ENCODE peak calls at places on chromosomes 2 and 18, in five cellular contexts. T, H, W, O and Y are unnamed samples.

GRCh38 chr18:9469700-9470099 is 5.6 kb upstream of the RALBP1 start:
- DNase-seq in T (no peak), H (no peak), W (no peak), O (no peak), Y (no peak)

GRCh38 chr2:225452677-225453076 is 53.2 kb downstream of the NYAP2 start:
- DNase-seq in T (no peak), H (no peak), W (no peak), O (no peak), Y (no peak)

GRCh38 chr2:237696471-237696870 is 69.1 kb downstream of the LRRFIP1 start:
- DNase-seq in T (no peak), H (no peak), W (peak), O (no peak), Y (no peak)

GRCh38 chr2:174914894-174915760 is 90.1 kb downstream of the CHN1 start:
- DNase-seq in T (peak), H (peak), W (no peak), O (no peak), Y (peak)

GRCh38 chr2:169968767-169969166 is 141.5 kb downstream of the UBR3 start:
- DNase-seq in T (no peak), H (no peak), W (no peak), O (no peak), Y (no peak)

GRCh38 chr2:42663828-42664227 is 95.4 kb downstream of the MTA3 start:
- DNase-seq in T (no peak), H (no peak), W (no peak), O (no peak), Y (no peak)

GRCh38 chr2:189821953-189822748 is 37.9 kb downstream of the PMS1 start:
- DNase-seq in T (no peak), H (no peak), W (no peak), O (no peak), Y (no peak)

GRCh38 chr2:47512581-47513083 is 109.7 kb downstream of the MSH2 start:
- DNase-seq in T (no peak), H (no peak), W (no peak), O (peak), Y (no peak)

GRCh38 chr2:233976690-233977294 is 59.6 kb downstream of the TRPM8 start:
- DNase-seq in T (no peak), H (no peak), W (no peak), O (peak), Y (no peak)

GRCh38 chr2:217289909-217290283 is 430.0 kb upstream of the TNP1 start:
- DNase-seq in T (no peak), H (no peak), W (no peak), O (no peak), Y (peak)

GRCh38 chr18:36078751-36079529 is 11.6 kb upstream of the RPRD1A start:
- DNase-seq in T (no peak), H (no peak), W (no peak), O (no peak), Y (no peak)

GRCh38 chr2:210452194-210452593 is 24.4 kb downstream of the LANCL1 start:
- DNase-seq in T (no peak), H (no peak), W (no peak), O (no peak), Y (no peak)

GRCh38 chr2:4588606-4589005 is 885.2 kb downstream of the DCDC2C start:
- DNase-seq in T (no peak), H (no peak), W (no peak), O (no peak), Y (no peak)

GRCh38 chr2:708667-709066 is 31.5 kb upstream of the TMEM18 start:
- DNase-seq in T (no peak), H (no peak), W (no peak), O (no peak), Y (no peak)

GRCh38 chr2:127406454-127406853 is 11.8 kb upstream of the PROC start:
- DNase-seq in T (no peak), H (no peak), W (peak), O (no peak), Y (no peak)

GRCh38 chr2:146532748-146533147 is 1312.1 kb upstream of the ACVR2A start:
- DNase-seq in T (no peak), H (no peak), W (no peak), O (no peak), Y (no peak)

GRCh38 chr2:46385786-46386577 is 88.8 kb downstream of the EPAS1 start:
- DNase-seq in T (no peak), H (no peak), W (no peak), O (no peak), Y (no peak)

GRCh38 chr2:217868911-217869334 is 133.9 kb downstream of the TNS1 start:
- DNase-seq in T (no peak), H (no peak), W (no peak), O (no peak), Y (peak)

GRCh38 chr2:68566362-68566761 is 77.0 kb upstream of the PROKR1 start:
- DNase-seq in T (no peak), H (no peak), W (no peak), O (no peak), Y (no peak)

GRCh38 chr2:2719015-2719414 is 387.9 kb upstream of the MYT1L start:
- DNase-seq in T (no peak), H (no peak), W (no peak), O (no peak), Y (no peak)

GRCh38 chr2:214543386-214543955 is 132.6 kb downstream of the VWC2L start:
- DNase-seq in T (no peak), H (no peak), W (no peak), O (no peak), Y (no peak)

GRCh38 chr2:224973112-224974016 is 68.9 kb downstream of the DOCK10 start:
- DNase-seq in T (no peak), H (no peak), W (peak), O (no peak), Y (no peak)

GRCh38 chr2:142142595-142142994 is 11.8 kb upstream of the LRP1B start:
- DNase-seq in T (no peak), H (no peak), W (no peak), O (no peak), Y (no peak)

GRCh38 chr2:694174-694573 is 17.0 kb upstream of the TMEM18 start:
- DNase-seq in T (no peak), H (no peak), W (no peak), O (no peak), Y (no peak)

GRCh38 chr18:76564117-76564516 is 69.1 kb upstream of the ZNF516 start:
- DNase-seq in T (no peak), H (no peak), W (no peak), O (peak), Y (no peak)

GRCh38 chr2:31319391-31320175 is 85.6 kb downstream of the EHD3 start:
- DNase-seq in T (no peak), H (no peak), W (peak), O (no peak), Y (peak)

GRCh38 chr18:47594063-47594462 is 336.4 kb downstream of the SMAD2 start:
- DNase-seq in T (no peak), H (no peak), W (no peak), O (no peak), Y (no peak)

GRCh38 chr2:790634-791245 is 113.5 kb upstream of the TMEM18 start:
- DNase-seq in T (no peak), H (no peak), W (no peak), O (no peak), Y (no peak)

GRCh38 chr2:241035142-241035817 is 36.9 kb downstream of the SNED1 start:
- DNase-seq in T (no peak), H (no peak), W (peak), O (no peak), Y (peak)

GRCh38 chr2:9268310-9269081 is 61.9 kb downstream of the ASAP2 start:
- DNase-seq in T (no peak), H (no peak), W (no peak), O (no peak), Y (no peak)

GRCh38 chr2:1091895-1092585 is 141.4 kb downstream of the SNTG2 start:
- DNase-seq in T (no peak), H (no peak), W (no peak), O (no peak), Y (no peak)

GRCh38 chr2:169131587-169132512 is 62.5 kb downstream of the DHRS9 start:
- DNase-seq in T (no peak), H (no peak), W (no peak), O (peak), Y (no peak)

GRCh38 chr2:47072018-47072691 is 83.0 kb downstream of the STPG4 start:
- DNase-seq in T (peak), H (peak), W (no peak), O (no peak), Y (peak)

GRCh38 chr2:219215871-219216536 is 2.8 kb downstream of the ABCB6 start:
- DNase-seq in T (no peak), H (no peak), W (no peak), O (no peak), Y (no peak)

GRCh38 chr2:68767031-68767961 is 32.7 kb downstream of the ARHGAP25 start:
- DNase-seq in T (no peak), H (no peak), W (peak), O (no peak), Y (no peak)

GRCh38 chr2:237432484-237433092 is 18.6 kb upstream of the COL6A3 start:
- DNase-seq in T (no peak), H (no peak), W (peak), O (peak), Y (no peak)

GRCh38 chr2:238143239-238143951 is 4.9 kb downstream of the KLHL30 start:
- DNase-seq in T (peak), H (no peak), W (no peak), O (peak), Y (peak)

GRCh38 chr18:55763805-55764204 is 175.8 kb upstream of the TCF4 start:
- DNase-seq in T (no peak), H (no peak), W (no peak), O (no peak), Y (no peak)

DNA sequence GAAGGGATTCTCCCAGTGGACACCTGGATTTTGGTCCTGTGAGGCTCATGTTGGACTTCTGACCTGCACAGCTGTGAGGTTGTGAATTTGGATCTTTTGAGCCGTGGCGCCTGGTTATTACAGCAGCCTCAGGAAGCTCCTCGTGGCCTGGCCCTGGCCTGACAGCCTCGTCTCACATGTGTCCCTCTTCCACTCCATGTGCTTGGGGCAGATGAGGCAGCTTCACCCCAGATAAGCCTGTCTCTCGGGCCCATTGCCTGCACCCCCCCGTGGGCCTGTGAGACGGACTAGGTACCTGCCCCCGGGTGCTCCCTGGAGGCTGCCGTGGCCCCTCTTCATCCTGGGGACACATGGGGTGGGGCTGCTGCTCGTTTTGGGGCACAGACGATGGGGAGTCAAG is 51.2 kb downstream of the CTDP1 start:
- DNase-seq in T (no peak), H (no peak), W (no peak), O (no peak), Y (no peak)
- TF ChIP-seq POLR2A in T (no peak), H (no peak), W (no peak), O (no peak), Y (no peak)

DNA sequence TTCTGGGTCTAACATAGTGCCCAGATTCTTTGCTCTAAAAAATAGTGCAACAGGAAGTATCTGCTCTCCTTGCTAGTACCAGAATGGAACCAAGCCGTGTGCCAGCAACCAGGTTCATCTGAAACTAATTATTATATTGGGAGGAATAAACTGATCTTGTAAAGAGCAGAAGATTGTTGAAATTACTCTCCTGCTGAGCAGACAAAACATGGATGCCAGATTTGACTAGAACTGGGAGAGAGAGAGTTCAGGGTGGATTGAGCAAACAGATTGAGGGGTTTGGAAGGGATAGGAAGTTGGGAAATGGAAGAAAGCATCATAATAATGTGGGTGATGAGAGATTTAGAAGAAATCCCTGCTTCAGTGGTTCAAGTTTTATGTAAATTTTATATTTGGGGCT is 160.1 kb upstream of the RASGRP3 start:
- DNase-seq in T (no peak), H (no peak), W (no peak), O (no peak), Y (no peak)
- H3K27ac ChIP-seq in T (no peak), H (no peak), W (no peak), O (no peak), Y (no peak)

GRCh38 chr18:69946608-69947155 is 991 bp downstream of the CD226 start:
- DNase-seq in T (no peak), H (no peak), W (no peak), O (no peak), Y (no peak)

GRCh38 chr18:69947361-69948106 is at the start of gene CD226:
- DNase-seq in T (no peak), H (no peak), W (no peak), O (no peak), Y (no peak)

GRCh38 chr18:69945220-69946114 is 2.2 kb downstream of the CD226 start:
- DNase-seq in T (no peak), H (no peak), W (no peak), O (no peak), Y (no peak)

GRCh38 chr18:69943021-69943420 is 4.7 kb downstream of the CD226 start:
- DNase-seq in T (no peak), H (no peak), W (no peak), O (no peak), Y (no peak)

GRCh38 chr18:69944434-69944833 is 3.2 kb downstream of the CD226 start:
- DNase-seq in T (no peak), H (no peak), W (no peak), O (no peak), Y (no peak)
- TF ChIP-seq POLR2A in T (no peak), H (no peak), W (no peak), O (no peak), Y (no peak)

GRCh38 chr2:54574107-54574859 is 118.2 kb downstream of the SPTBN1 start:
- DNase-seq in T (peak), H (peak), W (peak), O (no peak), Y (peak)

GRCh38 chr2:54572636-54573531 is 116.8 kb downstream of the SPTBN1 start:
- DNase-seq in T (no peak), H (no peak), W (no peak), O (no peak), Y (no peak)

GRCh38 chr2:54572262-54572635 is 116.1 kb downstream of the SPTBN1 start:
- DNase-seq in T (no peak), H (no peak), W (no peak), O (no peak), Y (no peak)

GRCh38 chr2:54574860-54575247 is 118.7 kb downstream of the SPTBN1 start:
- DNase-seq in T (no peak), H (no peak), W (no peak), O (no peak), Y (no peak)

GRCh38 chr2:54573532-54573915 is 117.4 kb downstream of the SPTBN1 start:
- DNase-seq in T (no peak), H (no peak), W (no peak), O (no peak), Y (no peak)
- H3K27ac ChIP-seq in T (peak), H (peak), W (peak), O (no peak), Y (peak)

DNA sequence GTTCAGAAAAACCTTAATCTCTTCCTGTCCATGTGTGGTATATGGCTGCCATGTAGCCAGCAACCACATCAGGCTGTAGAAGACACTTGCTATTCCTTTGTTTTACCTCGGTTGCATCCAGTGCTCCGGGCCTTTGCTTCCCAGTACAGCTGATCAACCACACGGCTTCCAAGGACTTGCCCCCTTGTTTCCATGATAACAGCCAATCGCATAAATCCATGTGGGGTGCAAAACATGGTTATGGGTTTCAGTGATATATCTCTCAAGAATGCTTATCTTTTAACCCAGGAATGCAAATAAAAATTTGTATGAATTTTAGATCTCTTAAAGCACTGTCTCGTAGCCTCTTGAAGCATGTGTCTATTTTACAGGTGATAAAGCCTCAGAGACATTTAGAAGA is 118.3 kb downstream of the MGAT5 start:
- DNase-seq in T (no peak), H (no peak), W (no peak), O (no peak), Y (no peak)
- TF ChIP-seq POLR2A in T (no peak), H (no peak), W (no peak), O (no peak), Y (no peak)

DNA sequence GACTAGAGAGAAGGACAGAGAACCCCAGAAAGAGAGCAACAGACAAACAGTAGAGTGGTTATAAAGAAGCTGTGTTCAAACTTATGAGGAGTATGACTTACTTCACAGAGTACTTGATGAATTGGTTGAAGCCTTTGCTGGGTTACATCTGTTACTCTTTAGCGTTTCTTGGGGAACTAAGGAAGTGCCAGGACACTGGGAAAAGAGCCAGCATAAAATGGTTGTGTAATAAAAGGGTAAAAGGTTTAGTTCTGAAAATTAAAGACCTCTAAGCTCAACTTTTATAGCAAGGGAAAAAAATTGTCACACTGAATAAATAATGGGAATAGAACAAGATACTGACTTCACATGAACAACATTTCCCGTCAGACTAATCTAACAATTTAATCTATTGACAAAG is 17.0 kb upstream of the STAT4 start:
- DNase-seq in T (no peak), H (no peak), W (no peak), O (no peak), Y (peak)
- H3K27ac ChIP-seq in T (no peak), H (peak), W (no peak), O (no peak), Y (no peak)